ENCODE peak calls at places on chromosomes 13 and 19, in seven cellular contexts. One of them, this sample, is unnamed.
A peak's percentile ranks its signal among the peaks of the same experiment; 100 is the strongest.

GRCh38 chr13:73200432-73200831 is 141.6 kb downstream of the KLF5 start:
- DNase-seq in type B pancreatic cell: no peak
- DNase-seq in GM19239: no peak
- DNase-seq in CMK: no peak
- DNase-seq in COLO829: no peak
- DNase-seq in aorta: no peak
- DNase-seq in HS-27A: no peak
- DNase-seq in this sample: no peak

GRCh38 chr19:46841458-46842083 is 9.1 kb downstream of the AP2S1 start:
- DNase-seq in type B pancreatic cell: no peak
- DNase-seq in GM19239: no peak
- DNase-seq in CMK: no peak
- DNase-seq in COLO829: no peak
- DNase-seq in aorta: peak; percentile 92
- DNase-seq in HS-27A: peak; percentile 68
- DNase-seq in this sample: no peak

GRCh38 chr13:98195054-98195791 is 18.2 kb upstream of the RNF113B start:
- DNase-seq in type B pancreatic cell: no peak
- DNase-seq in GM19239: no peak
- DNase-seq in CMK: no peak
- DNase-seq in COLO829: no peak
- DNase-seq in aorta: no peak
- DNase-seq in HS-27A: no peak
- DNase-seq in this sample: no peak

GRCh38 chr13:56886398-56886797 is 254.3 kb upstream of the PRR20A start:
- DNase-seq in type B pancreatic cell: no peak
- DNase-seq in GM19239: no peak
- DNase-seq in CMK: no peak
- DNase-seq in COLO829: no peak
- DNase-seq in aorta: no peak
- DNase-seq in HS-27A: no peak
- DNase-seq in this sample: no peak

GRCh38 chr13:98293570-98294142 is 116.6 kb upstream of the RNF113B start:
- DNase-seq in type B pancreatic cell: no peak
- DNase-seq in GM19239: no peak
- DNase-seq in CMK: no peak
- DNase-seq in COLO829: no peak
- DNase-seq in aorta: no peak
- DNase-seq in HS-27A: no peak
- DNase-seq in this sample: no peak

GRCh38 chr13:21964686-21965085 is 293.8 kb downstream of the FGF9 start:
- DNase-seq in type B pancreatic cell: no peak
- DNase-seq in GM19239: no peak
- DNase-seq in CMK: no peak
- DNase-seq in COLO829: no peak
- DNase-seq in aorta: no peak
- DNase-seq in HS-27A: no peak
- DNase-seq in this sample: no peak

GRCh38 chr13:110218601-110219201 is 88.3 kb downstream of the COL4A1 start:
- DNase-seq in type B pancreatic cell: no peak
- DNase-seq in GM19239: no peak
- DNase-seq in CMK: no peak
- DNase-seq in COLO829: no peak
- DNase-seq in aorta: no peak
- DNase-seq in HS-27A: no peak
- DNase-seq in this sample: no peak

GRCh38 chr19:14318873-14319272 is 62.4 kb upstream of the ADGRE5 start:
- DNase-seq in type B pancreatic cell: no peak
- DNase-seq in GM19239: no peak
- DNase-seq in CMK: no peak
- DNase-seq in COLO829: no peak
- DNase-seq in aorta: no peak
- DNase-seq in HS-27A: no peak
- DNase-seq in this sample: no peak

GRCh38 chr19:5665781-5666513 is 14.4 kb downstream of the MICOS13 start:
- DNase-seq in type B pancreatic cell: no peak
- DNase-seq in GM19239: no peak
- DNase-seq in CMK: no peak
- DNase-seq in COLO829: no peak
- DNase-seq in aorta: peak; percentile 61
- DNase-seq in HS-27A: no peak
- DNase-seq in this sample: no peak

GRCh38 chr13:51764184-51765141 is 39.5 kb downstream of the DHRS12 start:
- DNase-seq in type B pancreatic cell: no peak
- DNase-seq in GM19239: peak; percentile 56
- DNase-seq in CMK: no peak
- DNase-seq in COLO829: peak; percentile 28
- DNase-seq in aorta: peak; percentile 78
- DNase-seq in HS-27A: no peak
- DNase-seq in this sample: no peak

GRCh38 chr13:102367836-102368235 is 34.0 kb downstream of the FGF14 start:
- DNase-seq in type B pancreatic cell: no peak
- DNase-seq in GM19239: no peak
- DNase-seq in CMK: no peak
- DNase-seq in COLO829: no peak
- DNase-seq in aorta: no peak
- DNase-seq in HS-27A: no peak
- DNase-seq in this sample: no peak

GRCh38 chr19:35458821-35459391 is 10.8 kb downstream of the FFAR2 start:
- DNase-seq in type B pancreatic cell: no peak
- DNase-seq in GM19239: no peak
- DNase-seq in CMK: no peak
- DNase-seq in COLO829: no peak
- DNase-seq in aorta: no peak
- DNase-seq in HS-27A: no peak
- DNase-seq in this sample: no peak

GRCh38 chr19:8321760-8322637 is 703 bp downstream of the RPS28 start:
- DNase-seq in type B pancreatic cell: no peak
- DNase-seq in GM19239: no peak
- DNase-seq in CMK: no peak
- DNase-seq in COLO829: no peak
- DNase-seq in aorta: no peak
- DNase-seq in HS-27A: no peak
- DNase-seq in this sample: no peak

GRCh38 chr19:44544031-44544430 is 14.6 kb upstream of the CEACAM20 start:
- DNase-seq in type B pancreatic cell: no peak
- DNase-seq in GM19239: no peak
- DNase-seq in CMK: no peak
- DNase-seq in COLO829: no peak
- DNase-seq in aorta: no peak
- DNase-seq in HS-27A: no peak
- DNase-seq in this sample: no peak

GRCh38 chr19:1243768-1244692 is 2.5 kb downstream of the ATP5F1D start:
- DNase-seq in type B pancreatic cell: no peak
- DNase-seq in GM19239: peak; percentile 92
- DNase-seq in CMK: no peak
- DNase-seq in COLO829: peak; percentile 84
- DNase-seq in aorta: peak; percentile 95
- DNase-seq in HS-27A: no peak
- DNase-seq in this sample: peak; percentile 63

GRCh38 chr13:19984430-19985218 is 26.1 kb downstream of the ZMYM2 start:
- DNase-seq in type B pancreatic cell: no peak
- DNase-seq in GM19239: no peak
- DNase-seq in CMK: no peak
- DNase-seq in COLO829: peak; percentile 58
- DNase-seq in aorta: no peak
- DNase-seq in HS-27A: no peak
- DNase-seq in this sample: peak; percentile 74

GRCh38 chr13:62933809-62934208 is 1518.2 kb upstream of the PCDH20 start:
- DNase-seq in type B pancreatic cell: no peak
- DNase-seq in GM19239: no peak
- DNase-seq in CMK: no peak
- DNase-seq in COLO829: no peak
- DNase-seq in aorta: no peak
- DNase-seq in HS-27A: no peak
- DNase-seq in this sample: no peak

GRCh38 chr13:81017525-81018152 is 676.7 kb upstream of the SPRY2 start:
- DNase-seq in type B pancreatic cell: no peak
- DNase-seq in GM19239: peak; percentile 9
- DNase-seq in CMK: peak; percentile 9
- DNase-seq in COLO829: peak; percentile 48
- DNase-seq in aorta: no peak
- DNase-seq in HS-27A: peak; percentile 1
- DNase-seq in this sample: peak; percentile 9

GRCh38 chr13:24905242-24905641 is 141.3 kb downstream of the RNF17 start:
- DNase-seq in type B pancreatic cell: no peak
- DNase-seq in GM19239: no peak
- DNase-seq in CMK: no peak
- DNase-seq in COLO829: no peak
- DNase-seq in aorta: no peak
- DNase-seq in HS-27A: no peak
- DNase-seq in this sample: no peak

GRCh38 chr13:40375522-40376171 is 290.8 kb downstream of the FOXO1 start:
- DNase-seq in type B pancreatic cell: no peak
- DNase-seq in GM19239: no peak
- DNase-seq in CMK: no peak
- DNase-seq in COLO829: no peak
- DNase-seq in aorta: no peak
- DNase-seq in HS-27A: no peak
- DNase-seq in this sample: no peak

GRCh38 chr13:94682229-94682628 is 30.1 kb downstream of the SOX21 start:
- DNase-seq in type B pancreatic cell: no peak
- DNase-seq in GM19239: no peak
- DNase-seq in CMK: no peak
- DNase-seq in COLO829: no peak
- DNase-seq in aorta: no peak
- DNase-seq in HS-27A: no peak
- DNase-seq in this sample: no peak

This sample was measured in foreskin melanocyte.